ENCODE peak calls at places on chromosomes 13 and 19, in four cellular contexts. J is stimulated activated CD8-positive, alpha-beta memory T cell treated with anti-CD3 and anti-CD28 coated beads, Interleukin-7, amount 100 ng/mL, for 1 hour; W is activated CD4-positive, alpha-beta T cell treated with anti-CD3 and anti-CD28 coated beads, Interleukin-2, amount 50 U/mL, for 48 hours; N is CD8-positive, alpha-beta T cell. F is an unnamed sample.

GRCh38 chr13:35470671-35471465 is 5.6 kb downstream of the MAB21L1 start:
- DNase-seq in N (no peak), W (no peak), J (no peak), F (no peak)

GRCh38 chr19:33273881-33274662 is 28.3 kb downstream of the CEBPA start:
- DNase-seq in N (no peak), W (peak), J (no peak), F (no peak)

GRCh38 chr13:20808874-20809273 is 35.1 kb upstream of the EEF1AKMT1 start:
- DNase-seq in J (no peak), N (no peak), W (no peak), F (no peak)

GRCh38 chr13:107209811-107210210 is 641.9 kb upstream of the ARGLU1 start:
- DNase-seq in N (no peak), J (no peak), W (no peak), F (no peak)

GRCh38 chr13:113802090-113802531 is 43.1 kb downstream of the TMEM255B start:
- DNase-seq in J (no peak), W (no peak), N (no peak), F (no peak)

GRCh38 chr13:42048625-42049453 is at the start of gene DGKH:
- DNase-seq in J (no peak), N (peak), W (peak), F (peak)

GRCh38 chr19:49132974-49133609 is 13.7 kb downstream of the PPFIA3 start:
- DNase-seq in W (no peak), N (no peak), J (no peak), F (no peak)

GRCh38 chr13:23813635-23814034 is 75.6 kb downstream of the MIPEP start:
- DNase-seq in W (no peak), J (no peak), N (no peak), F (no peak)

GRCh38 chr13:51619614-51620013 is 35.4 kb downstream of the WDFY2 start:
- DNase-seq in J (no peak), W (no peak), N (no peak), F (no peak)

GRCh38 chr19:2413629-2414028 is 13.8 kb downstream of the TIMM13 start:
- DNase-seq in J (no peak), W (no peak), N (no peak), F (no peak)

F was measured in GM13976.